ENCODE peak calls at places on chromosomes 16 and 17, in four cellular contexts. U, Z, N and F are unnamed samples.

GRCh38 chr17:42660692-42661345 is 1.7 kb downstream of the TUBG2 start:
- DNase-seq in U (no peak), Z (peak), N (no peak), F (no peak)

GRCh38 chr17:17067277-17067676 is 25.0 kb downstream of the MPRIP start:
- DNase-seq in U (no peak), Z (peak), N (no peak), F (no peak)

GRCh38 chr17:67187927-67188326 is 57.1 kb downstream of the HELZ start:
- DNase-seq in U (no peak), Z (no peak), N (no peak), F (no peak)

GRCh38 chr17:81429353-81429774 is 34.1 kb downstream of the BAHCC1 start:
- DNase-seq in U (no peak), Z (peak), N (peak), F (no peak)

GRCh38 chr16:35142809-35143192 is 1683.4 kb downstream of the TP53TG3F start:
- DNase-seq in U (no peak), Z (no peak), N (no peak), F (no peak)

GRCh38 chr17:36920032-36921000 is 17.0 kb upstream of the LHX1 start:
- DNase-seq in U (no peak), Z (peak), N (no peak), F (peak)

GRCh38 chr16:81315271-81316175 is 761 bp downstream of the GAN start:
- DNase-seq in U (peak), Z (peak), N (peak), F (peak)

GRCh38 chr16:3696425-3697218 is 20.7 kb downstream of the TRAP1 start:
- DNase-seq in U (no peak), Z (peak), N (no peak), F (no peak)

GRCh38 chr17:78231991-78232759 is 744 bp downstream of the TMEM235 start:
- DNase-seq in U (no peak), Z (no peak), N (peak), F (peak)

GRCh38 chr16:27951752-27952151 is 111.8 kb downstream of the GSG1L start:
- DNase-seq in U (no peak), Z (peak), N (no peak), F (no peak)

GRCh38 chr16:85872666-85873561 is 26.0 kb upstream of the IRF8 start:
- DNase-seq in U (no peak), Z (no peak), N (no peak), F (no peak)

GRCh38 chr17:77909236-77909635 is 49.3 kb upstream of the TNRC6C start:
- DNase-seq in U (no peak), Z (peak), N (no peak), F (no peak)

GRCh38 chr17:5049314-5049819 is 14.1 kb upstream of the SLC52A1 start:
- DNase-seq in U (peak), Z (no peak), N (no peak), F (no peak)

GRCh38 chr17:47918003-47918402 is 22.0 kb downstream of the SP2 start:
- DNase-seq in U (no peak), Z (no peak), N (no peak), F (no peak)

GRCh38 chr17:56988901-56989572 is 11.1 kb downstream of the SCPEP1 start:
- DNase-seq in U (no peak), Z (no peak), N (no peak), F (no peak)

GRCh38 chr17:29177871-29178749 is 2.1 kb downstream of the MYO18A start:
- DNase-seq in U (no peak), Z (no peak), N (no peak), F (no peak)

GRCh38 chr16:83727751-83728352 is 79.9 kb upstream of the HSBP1 start:
- DNase-seq in U (no peak), Z (no peak), N (peak), F (no peak)

GRCh38 chr17:83083368-83084201 is 4.2 kb downstream of the METRNL start:
- DNase-seq in U (peak), Z (peak), N (no peak), F (peak)

GRCh38 chr16:57537194-57537505 is 779 bp upstream of the CCDC102A start:
- DNase-seq in U (no peak), Z (no peak), N (no peak), F (no peak)

GRCh38 chr17:44345497-44346026 is 460 bp downstream of the GRN start:
- DNase-seq in U (no peak), Z (peak), N (peak), F (peak)

GRCh38 chr17:17084317-17084835 is 42.1 kb downstream of the MPRIP start:
- DNase-seq in U (no peak), Z (no peak), N (no peak), F (no peak)